ENCODE peak calls at places on chromosomes 1 and 21, in seven cellular contexts. V is bronchial epithelial cell, M is HFF-Myc, E is right atrium auricular region, C is GM12865, G is D721Med, L is GM12864. H is an unnamed sample.

GRCh38 chr1:247367786-247368342 is 36.2 kb upstream of the ZNF496 start:
- DNase-seq in V (peak), M (no peak), E (no peak), C (peak), G (no peak), L (no peak), H (no peak)

GRCh38 chr1:55741516-55741915 is 526.4 kb upstream of the USP24 start:
- DNase-seq in V (no peak), M (no peak), E (no peak), C (no peak), G (no peak), L (no peak), H (no peak)

GRCh38 chr1:153959454-153959853 is 1.0 kb upstream of the CRTC2 start:
- DNase-seq in V (no peak), M (no peak), E (no peak), C (no peak), G (no peak), L (no peak), H (no peak)

GRCh38 chr1:34166191-34167090 is 1.4 kb upstream of the CSMD2 start:
- DNase-seq in V (no peak), M (no peak), E (no peak), C (no peak), G (no peak), L (no peak), H (no peak)

GRCh38 chr1:41809716-41810115 is 109.0 kb downstream of the HIVEP3 start:
- DNase-seq in V (no peak), M (no peak), E (no peak), C (peak), G (no peak), L (no peak), H (no peak)

GRCh38 chr1:231781887-231782286 is 155.3 kb downstream of the DISC1 start:
- DNase-seq in V (peak), M (no peak), E (no peak), C (no peak), G (no peak), L (no peak), H (no peak)

GRCh38 chr1:101119289-101119688 is 93.7 kb upstream of the DPH5 start:
- DNase-seq in V (no peak), M (no peak), E (no peak), C (no peak), G (no peak), L (no peak), H (no peak)

GRCh38 chr1:57319165-57319564 is 104.7 kb downstream of the DAB1 start:
- DNase-seq in V (peak), M (peak), E (no peak), C (no peak), G (no peak), L (no peak), H (no peak)

GRCh38 chr1:5706239-5706638 is 286.0 kb downstream of the NPHP4 start:
- DNase-seq in V (no peak), M (no peak), E (no peak), C (no peak), G (no peak), L (no peak), H (no peak)
- TF ChIP-seq CTCF in V (no peak), M (no peak), E (no peak), C (no peak), G (no peak), L (no peak), H (no peak)

GRCh38 chr1:32500387-32501209 is 35.7 kb downstream of the ZBTB8B start:
- DNase-seq in V (peak), M (no peak), E (peak), C (peak), G (peak), L (no peak), H (peak)
- TF ChIP-seq CTCF in V (no peak), M (no peak), E (peak), C (no peak), G (no peak), L (no peak), H (no peak)

GRCh38 chr21:41956926-41957729 is 3.3 kb upstream of the C2CD2 start:
- DNase-seq in V (peak), M (no peak), E (no peak), C (no peak), G (no peak), L (no peak), H (no peak)
- TF ChIP-seq CTCF in V (no peak), M (no peak), E (no peak), C (no peak), G (no peak), L (no peak), H (no peak)

DNA sequence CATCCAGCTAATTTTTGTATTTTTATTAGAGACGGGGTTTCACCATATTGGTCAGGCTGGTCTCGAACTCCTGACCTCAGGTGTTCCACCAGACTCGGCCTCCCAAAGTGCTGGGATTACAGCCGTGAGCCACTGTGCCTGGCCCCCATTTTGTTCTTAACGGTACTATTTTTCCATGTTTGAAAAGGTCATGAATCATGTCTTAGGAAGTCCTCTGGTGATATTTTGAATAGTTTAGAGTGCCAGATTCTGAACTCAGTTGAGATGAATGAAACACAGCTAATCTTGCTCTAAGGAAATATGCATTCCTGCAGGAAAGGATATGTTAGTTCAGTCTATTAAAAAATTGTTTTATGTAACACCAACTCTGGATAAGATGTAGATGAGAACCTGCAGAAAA is 62.6 kb upstream of the ATP2B4 start:
- DNase-seq in V (no peak), M (no peak), E (no peak), C (no peak), G (no peak), L (no peak), H (no peak)
- TF ChIP-seq CTCF in V (no peak), M (no peak), E (no peak), C (no peak), G (no peak), L (no peak), H (no peak)

DNA sequence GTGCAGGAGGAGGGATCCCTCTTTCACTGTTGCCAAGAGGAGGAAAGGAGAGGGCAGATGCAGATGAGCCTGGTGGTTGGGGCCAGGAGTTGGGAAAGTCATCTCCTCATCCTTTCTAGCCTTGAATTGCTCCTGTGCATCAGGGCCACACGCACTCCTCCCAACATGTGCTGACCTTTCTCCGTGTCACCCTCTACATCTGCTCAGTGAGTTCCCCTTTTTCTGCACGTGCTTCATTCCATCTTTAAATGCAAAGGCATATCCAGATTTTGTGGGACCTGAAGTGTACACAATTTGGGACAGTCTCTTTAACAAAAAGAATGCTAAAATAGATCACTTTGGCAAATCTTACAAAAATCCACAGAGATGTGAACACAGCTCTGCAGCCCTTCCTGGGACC is 32.5 kb downstream of the ZBTB18 start:
- DNase-seq in V (no peak), M (no peak), E (no peak), C (no peak), G (no peak), L (no peak), H (no peak)
- TF ChIP-seq CTCF in V (no peak), M (no peak), E (no peak), C (no peak), G (no peak), L (no peak), H (no peak)

DNA sequence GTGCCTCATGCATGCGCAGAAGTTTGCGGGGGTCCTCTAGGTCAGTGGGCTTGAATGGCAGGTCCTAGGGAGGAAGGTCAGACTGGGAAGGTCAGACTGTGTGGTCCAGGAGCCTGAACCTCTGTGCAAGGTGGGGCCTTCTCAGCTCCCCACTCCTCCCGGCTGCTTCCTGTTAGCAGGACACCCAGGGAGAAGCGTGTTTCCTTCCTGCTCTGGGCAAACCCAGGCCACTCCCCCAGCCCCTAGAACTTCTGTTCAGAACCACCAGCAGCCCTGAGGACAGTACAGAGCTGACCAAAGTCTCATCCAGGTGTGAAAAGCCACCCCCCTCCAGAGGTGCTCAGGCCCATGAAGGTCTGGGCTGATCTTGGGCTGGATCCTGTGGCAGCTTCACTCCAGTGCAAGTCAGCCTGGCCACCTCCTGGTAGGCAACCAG is 29.9 kb downstream of the NAV1 start:
- DNase-seq in V (no peak), M (no peak), E (no peak), C (no peak), G (no peak), L (no peak), H (no peak)
- TF ChIP-seq CTCF in V (no peak), M (no peak), E (no peak), C (no peak), G (no peak), L (no peak), H (no peak)

GRCh38 chr1:116832932-116833578 is 76.7 kb upstream of the PTGFRN start:
- DNase-seq in V (peak), M (no peak), E (no peak), C (peak), G (no peak), L (no peak), H (no peak)

GRCh38 chr1:116835161-116835560 is 74.6 kb upstream of the PTGFRN start:
- DNase-seq in V (no peak), M (no peak), E (no peak), C (no peak), G (no peak), L (no peak), H (no peak)

GRCh38 chr1:116832268-116832931 is 77.3 kb upstream of the PTGFRN start:
- DNase-seq in V (no peak), M (no peak), E (no peak), C (no peak), G (no peak), L (no peak), H (no peak)

GRCh38 chr1:116834605-116835004 is 75.1 kb upstream of the PTGFRN start:
- DNase-seq in V (no peak), M (no peak), E (no peak), C (peak), G (no peak), L (no peak), H (no peak)

GRCh38 chr1:116833655-116834054 is 76.1 kb upstream of the PTGFRN start:
- DNase-seq in V (no peak), M (no peak), E (no peak), C (no peak), G (no peak), L (no peak), H (no peak)
- TF ChIP-seq CTCF in V (no peak), M (no peak), E (no peak), C (no peak), G (no peak), L (no peak), H (no peak)

GRCh38 chr1:152462636-152463035 is 48.0 kb upstream of the LCE5A start:
- DNase-seq in V (no peak), M (no peak), E (no peak), C (no peak), G (no peak), L (no peak), H (no peak)

GRCh38 chr1:152458384-152459185 is 44.5 kb upstream of the CRNN start:
- DNase-seq in V (peak), M (peak), E (peak), C (peak), G (no peak), L (peak), H (peak)

GRCh38 chr1:152461544-152461943 is 47.5 kb upstream of the CRNN start:
- DNase-seq in V (peak), M (peak), E (peak), C (peak), G (no peak), L (peak), H (no peak)

GRCh38 chr1:152459596-152460528 is 45.8 kb upstream of the CRNN start:
- DNase-seq in V (peak), M (peak), E (peak), C (peak), G (no peak), L (peak), H (peak)

DNA sequence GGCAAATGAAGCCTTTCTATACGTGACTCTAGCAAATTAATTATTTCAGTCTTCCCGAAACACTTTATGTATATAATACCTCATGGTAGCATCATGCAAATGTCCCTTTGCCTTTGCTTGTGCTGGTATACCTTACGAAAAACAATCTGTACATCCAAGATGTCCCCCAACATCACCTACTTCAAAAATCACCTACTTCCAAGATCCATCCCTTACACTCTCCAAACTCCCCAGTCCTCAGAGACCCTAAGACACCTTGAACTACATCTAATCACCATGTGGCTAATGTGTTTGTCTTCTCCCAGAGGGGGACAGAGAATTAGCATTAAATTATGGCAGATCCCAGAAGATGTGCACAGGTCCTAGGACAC is 46.5 kb upstream of the CRNN start:
- DNase-seq in V (no peak), M (no peak), E (no peak), C (no peak), G (no peak), L (no peak), H (no peak)
- TF ChIP-seq CTCF in V (no peak), M (no peak), E (no peak), C (no peak), G (no peak), L (no peak), H (no peak)

GRCh38 chr1:21898326-21899155 is 38.6 kb downstream of the HSPG2 start:
- DNase-seq in V (no peak), M (no peak), E (peak), C (no peak), G (no peak), L (no peak), H (no peak)
- TF ChIP-seq CTCF in V (no peak), M (no peak), E (no peak), C (no peak), G (no peak), L (no peak), H (no peak)

H was measured in GM06990.